ENCODE peak calls at places on chromosomes 13 and 19, in eight cellular contexts. K is CD8-positive, alpha-beta T cell; M is H9; Z is breast epithelium; G is body of pancreas; W is Peyer's patch; T is endodermal cell; Y is left ventricle myocardium inferior. E is an unnamed sample.

GRCh38 chr19:31611348-31611877 is 262.2 kb upstream of the TSHZ3 start:
- DNase-seq in K (no peak), M (no peak), Z (no peak), G (no peak), W (no peak), T (no peak), Y (no peak), E (no peak)

GRCh38 chr19:48421548-48421947 is 24.2 kb upstream of the GRWD1 start:
- DNase-seq in K (no peak), M (no peak), Z (no peak), G (no peak), W (no peak), T (no peak), Y (no peak), E (peak; percentile 48)

GRCh38 chr19:7983286-7983950 is 22.0 kb downstream of the ELAVL1 start:
- DNase-seq in K (no peak), M (no peak), Z (no peak), G (no peak), W (no peak), T (no peak), Y (no peak), E (peak; percentile 41)

GRCh38 chr13:106063591-106064308 is 471.7 kb downstream of the EFNB2 start:
- DNase-seq in K (no peak), M (no peak), Z (no peak), G (no peak), W (no peak), T (no peak), Y (no peak), E (no peak)

GRCh38 chr19:19696386-19696785 is 27.7 kb downstream of the ZNF101 start:
- DNase-seq in K (no peak), M (no peak), Z (no peak), G (no peak), W (no peak), T (no peak), Y (no peak), E (no peak)

GRCh38 chr13:79432992-79433391 is 26.9 kb upstream of the RBM26 start:
- DNase-seq in K (no peak), M (no peak), Z (no peak), G (no peak), W (no peak), T (no peak), Y (no peak), E (peak; percentile 40)

GRCh38 chr19:406121-406711 is 2.7 kb downstream of the C2CD4C start:
- DNase-seq in K (no peak), M (peak; percentile 27), Z (no peak), G (no peak), W (no peak), T (peak; percentile 51), Y (no peak), E (no peak)

GRCh38 chr13:89227356-89227755 is 1556.2 kb downstream of the SLITRK5 start:
- DNase-seq in K (no peak), M (no peak), Z (no peak), G (no peak), W (no peak), T (no peak), Y (no peak), E (no peak)

GRCh38 chr19:30153326-30154210 is 211.5 kb downstream of the URI1 start:
- DNase-seq in K (no peak), M (no peak), Z (no peak), G (no peak), W (no peak), T (no peak), Y (no peak), E (peak; percentile 7)

GRCh38 chr13:39051157-39051556 is 12.9 kb downstream of the NHLRC3 start:
- DNase-seq in K (no peak), M (no peak), Z (no peak), G (no peak), W (no peak), T (no peak), Y (no peak), E (no peak)

GRCh38 chr13:110382229-110382628 is 75.1 kb downstream of the COL4A2 start:
- DNase-seq in K (no peak), M (no peak), Z (no peak), G (no peak), W (no peak), T (no peak), Y (no peak), E (no peak)

GRCh38 chr19:16969127-16969526 is 57.5 kb downstream of the CPAMD8 start:
- DNase-seq in K (no peak), M (no peak), Z (peak; percentile 21), G (no peak), W (peak; percentile 26), T (no peak), Y (no peak), E (no peak)

GRCh38 chr13:110109910-110110309 is 197.0 kb downstream of the COL4A1 start:
- DNase-seq in K (no peak), M (peak; percentile 54), Z (no peak), G (peak; percentile 26), W (no peak), T (peak; percentile 79), Y (peak; percentile 80), E (peak; percentile 87)

GRCh38 chr19:32666084-32666483 is 8.9 kb downstream of the ANKRD27 start:
- DNase-seq in K (no peak), M (no peak), Z (no peak), G (no peak), W (no peak), T (no peak), Y (no peak), E (no peak)

GRCh38 chr19:32661318-32661717 is 13.7 kb downstream of the ANKRD27 start:
- DNase-seq in K (no peak), M (no peak), Z (no peak), G (no peak), W (no peak), T (no peak), Y (no peak), E (no peak)

GRCh38 chr19:32658527-32658926 is 16.5 kb downstream of the ANKRD27 start:
- DNase-seq in K (no peak), M (no peak), Z (no peak), G (no peak), W (no peak), T (no peak), Y (no peak), E (peak; percentile 15)

GRCh38 chr19:32658075-32658474 is 16.9 kb downstream of the ANKRD27 start:
- DNase-seq in K (no peak), M (no peak), Z (no peak), G (no peak), W (no peak), T (no peak), Y (no peak), E (no peak)

GRCh38 chr19:32662186-32662585 is 12.8 kb downstream of the ANKRD27 start:
- DNase-seq in K (no peak), M (no peak), Z (no peak), G (no peak), W (no peak), T (no peak), Y (no peak), E (peak; percentile 45)
- H3K4me1 ChIP-seq in K (no peaks in the 10 kb centered on the region), M (no peaks in the 10 kb centered on the region), Z (no peaks in the 10 kb centered on the region), G (no peaks in the 10 kb centered on the region), W (no peaks in the 10 kb centered on the region), T (no peaks in the 10 kb centered on the region), Y (peaks cover 28% of the 10 kb centered on the region), E (peaks cover 5% of the 10 kb centered on the region)

GRCh38 chr19:40804783-40805242 is 5.8 kb downstream of the EGLN2 start:
- DNase-seq in K (no peak), M (no peak), Z (no peak), G (peak; percentile 46), W (no peak), T (no peak), Y (no peak), E (no peak)
- H3K4me1 ChIP-seq in K (peaks cover 90% of the 10 kb centered on the region), M (peaks cover 15% of the 10 kb centered on the region), Z (peaks cover 39% of the 10 kb centered on the region), G (peaks cover 81% of the 10 kb centered on the region), W (peaks cover 65% of the 10 kb centered on the region), T (peaks cover 29% of the 10 kb centered on the region), Y (peaks cover 100% of the 10 kb centered on the region), E (peaks cover 68% of the 10 kb centered on the region)

DNA sequence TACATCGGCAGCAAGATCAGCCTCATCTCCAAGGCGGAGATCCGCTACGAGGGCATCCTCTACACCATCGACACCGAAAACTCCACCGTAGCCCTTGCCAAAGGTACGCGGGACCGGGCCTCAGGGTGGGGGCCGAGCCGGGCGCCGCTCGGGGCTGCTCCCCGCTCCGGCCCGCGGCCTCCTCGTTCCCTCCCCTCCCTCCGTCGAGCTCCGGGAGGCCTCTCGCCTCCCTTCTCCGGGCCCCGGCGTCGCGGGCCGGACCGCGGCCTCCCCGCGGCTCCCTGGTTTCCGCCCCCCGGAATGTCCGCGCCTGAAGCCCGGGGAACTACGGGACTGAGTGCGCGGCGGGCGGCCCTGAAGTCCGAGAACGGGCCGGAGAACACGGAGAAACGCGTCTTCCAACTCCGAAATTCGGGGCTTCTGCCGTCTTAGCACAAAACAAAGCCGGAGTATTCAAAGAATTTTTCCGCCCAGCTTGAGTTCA is 399 bp downstream of the LSM14A start:
- DNase-seq in K (no peak), M (no peak), Z (no peak), G (peak; percentile 22), W (peak; percentile 52), T (no peak), Y (peak; percentile 31), E (peak; percentile 41)
- H3K4me1 ChIP-seq in K (peaks cover 52% of the 10 kb centered on the region), M (no peaks in the 10 kb centered on the region), Z (no peaks in the 10 kb centered on the region), G (peaks cover 52% of the 10 kb centered on the region), W (no peaks in the 10 kb centered on the region), T (no peaks in the 10 kb centered on the region), Y (peaks cover 64% of the 10 kb centered on the region), E (peaks cover 49% of the 10 kb centered on the region)

GRCh38 chr19:45095496-45096413 is 2.8 kb downstream of the PPP1R37 start:
- DNase-seq in K (no peak), M (no peak), Z (no peak), G (no peak), W (no peak), T (no peak), Y (no peak), E (no peak)
- H3K4me1 ChIP-seq in K (peaks cover 54% of the 10 kb centered on the region), M (no peaks in the 10 kb centered on the region), Z (peaks cover 21% of the 10 kb centered on the region), G (peaks cover 79% of the 10 kb centered on the region), W (peaks cover 17% of the 10 kb centered on the region), T (peaks cover 19% of the 10 kb centered on the region), Y (peaks cover 96% of the 10 kb centered on the region), E (peaks cover 76% of the 10 kb centered on the region)

DNA sequence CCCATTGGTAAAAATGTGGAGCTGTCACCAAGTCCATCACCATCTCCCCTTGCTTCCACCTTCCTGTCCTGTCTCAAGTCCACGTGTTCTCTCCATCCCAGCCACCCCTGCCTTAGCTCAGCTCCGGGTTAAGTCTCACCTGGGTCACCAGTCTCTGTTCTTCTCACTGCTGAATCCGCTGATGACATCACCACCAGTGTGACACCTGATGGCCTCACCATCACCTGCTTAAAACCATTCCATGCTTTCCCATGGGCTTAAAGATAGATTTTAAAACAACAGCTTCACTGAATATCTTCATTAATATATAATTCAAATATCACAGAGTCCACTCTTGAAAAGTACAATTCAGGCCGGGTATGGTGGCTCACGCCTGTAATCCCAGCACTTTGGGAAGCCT is 42.1 kb downstream of the RGCC start:
- DNase-seq in K (no peak), M (no peak), Z (no peak), G (no peak), W (no peak), T (no peak), Y (no peak), E (no peak)
- H3K4me1 ChIP-seq in K (peaks cover 56% of the 10 kb centered on the region), M (no peaks in the 10 kb centered on the region), Z (no peaks in the 10 kb centered on the region), G (no peaks in the 10 kb centered on the region), W (peaks cover 8% of the 10 kb centered on the region), T (no peaks in the 10 kb centered on the region), Y (peaks cover 29% of the 10 kb centered on the region), E (no peaks in the 10 kb centered on the region)

GRCh38 chr19:15286688-15287355 is 45.5 kb downstream of the BRD4 start:
- DNase-seq in K (no peak), M (no peak), Z (no peak), G (no peak), W (no peak), T (no peak), Y (no peak), E (no peak)
- H3K4me1 ChIP-seq in K (peaks cover 96% of the 10 kb centered on the region), M (peaks cover 17% of the 10 kb centered on the region), Z (peaks cover 14% of the 10 kb centered on the region), G (peaks cover 83% of the 10 kb centered on the region), W (peaks cover 33% of the 10 kb centered on the region), T (peaks cover 25% of the 10 kb centered on the region), Y (peaks cover 100% of the 10 kb centered on the region), E (peaks cover 100% of the 10 kb centered on the region)

E was measured in psoas muscle.